ENCODE peak calls at places on chromosomes 7 and 10, in seven cellular contexts. H, I, W, M, V, G and A are unnamed samples. For H3K9me3, the result is how much of the 10 kb centered on the place peaks cover.

GRCh38 chr10:106111241-106111640 is 1053.3 kb downstream of the SORCS1 start:
- DNase-seq in I (no peak), M (no peak), W (no peak), H (no peak), V (no peak), G (no peak), A (no peak)

GRCh38 chr7:93717217-93717900 is 142.8 kb upstream of the CALCR start:
- DNase-seq in H (no peak), V (no peak), I (no peak), M (no peak), W (no peak), G (no peak), A (no peak)

GRCh38 chr7:134154581-134155130 is 27.5 kb downstream of the LRGUK start:
- DNase-seq in H (no peak), M (no peak), G (no peak), V (no peak), I (no peak), W (no peak), A (no peak)

GRCh38 chr7:126790763-126791162 is 462.0 kb downstream of the GRM8 start:
- DNase-seq in I (no peak), V (no peak), W (no peak), H (no peak), M (no peak), G (no peak), A (no peak)

GRCh38 chr10:130493021-130493420 is 356.8 kb downstream of the GLRX3 start:
- DNase-seq in H (no peak), W (no peak), I (no peak), G (no peak), M (no peak), V (peak), A (peak)

GRCh38 chr10:75407716-75408511 is 6.3 kb upstream of the ZNF503 start:
- DNase-seq in G (peak), H (no peak), I (no peak), V (no peak), W (peak), M (no peak), A (no peak)

GRCh38 chr7:5697754-5698487 is 83.5 kb downstream of the RNF216 start:
- DNase-seq in H (no peak), I (no peak), V (no peak), W (no peak), G (no peak), M (no peak), A (no peak)

GRCh38 chr10:17617031-17617911 is at the start of gene HACD1:
- DNase-seq in I (peak), G (peak), H (no peak), M (peak), V (peak), W (peak), A (peak)

GRCh38 chr10:79106251-79106650 is 37.5 kb downstream of the ZMIZ1 start:
- DNase-seq in G (no peak), I (no peak), H (no peak), W (no peak), M (no peak), V (no peak), A (no peak)

GRCh38 chr7:1096156-1097119 is 8.5 kb downstream of the GPER1 start:
- DNase-seq in G (peak), M (no peak), V (no peak), I (no peak), W (no peak), H (no peak), A (peak)

GRCh38 chr7:75691793-75692543 is 46.8 kb downstream of the HIP1 start:
- DNase-seq in W (no peak), V (peak), G (no peak), M (no peak), I (no peak), H (no peak), A (peak)

GRCh38 chr7:12642539-12642938 is 44.9 kb upstream of the ARL4A start:
- DNase-seq in G (no peak), W (no peak), I (no peak), V (no peak), H (no peak), M (no peak), A (no peak)

GRCh38 chr10:89887830-89888229 is 186.4 kb downstream of the KIF20B start:
- DNase-seq in G (no peak), I (no peak), H (no peak), W (no peak), M (no peak), V (no peak), A (peak)

GRCh38 chr10:109261231-109261630 is 662.1 kb downstream of the XPNPEP1 start:
- DNase-seq in I (no peak), W (no peak), G (no peak), H (no peak), M (no peak), V (no peak), A (no peak)
- H3K9me3 ChIP-seq in I (under half), W (under half), G (under half), H (under half), M (under half), V (under half), A (under half)

GRCh38 chr10:78035025-78035424 is 1.4 kb downstream of the RPS24 start:
- DNase-seq in M (no peak), I (peak), G (no peak), V (no peak), W (no peak), H (no peak), A (no peak)
- TF ChIP-seq POLR2AphosphoS5 in M (no peak), I (no peak), G (no peak), V (no peak), W (no peak), H (no peak), A (no peak)

GRCh38 chr10:110569120-110569519 is 1.6 kb downstream of the SMC3 start:
- DNase-seq in G (no peak), W (no peak), H (no peak), M (no peak), I (no peak), V (no peak), A (peak)
- H3K4me3 ChIP-seq in G (peak), W (peak), H (peak), M (peak), I (peak), V (no peak), A (peak)

DNA sequence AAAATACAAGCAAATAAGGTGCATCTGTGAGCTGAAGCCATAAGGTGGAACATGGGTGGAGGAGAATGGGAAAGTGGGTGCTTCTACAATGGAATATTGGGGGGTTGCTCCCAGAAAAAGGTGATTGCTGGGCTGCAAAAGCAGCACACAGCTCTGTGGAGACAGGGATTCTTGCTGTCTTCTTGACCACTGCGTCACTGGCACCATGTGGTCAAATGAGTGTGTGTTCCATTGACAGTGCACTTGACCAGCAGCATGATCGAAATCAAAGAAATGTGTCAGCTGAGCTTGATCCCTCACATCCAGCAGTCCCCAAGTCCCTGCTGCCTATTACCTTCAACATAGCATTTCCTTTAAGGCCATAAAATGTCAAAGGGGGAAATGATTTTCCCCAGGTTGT is 56.2 kb downstream of the GPR26 start:
- DNase-seq in G (no peak), W (no peak), H (no peak), I (no peak), M (no peak), V (no peak), A (no peak)
- H3K9me3 ChIP-seq in G (under half), W (under half), H (under half), I (under half), M (under half), V (under half), A (under half)

GRCh38 chr7:74380720-74381119 is 73.0 kb upstream of the GTF2IRD1 start:
- DNase-seq in I (no peak), V (no peak), G (peak), W (no peak), M (no peak), H (no peak), A (no peak)

GRCh38 chr7:74376256-74377036 is 77.3 kb upstream of the GTF2IRD1 start:
- DNase-seq in M (no peak), W (no peak), H (no peak), G (no peak), I (no peak), V (no peak), A (no peak)

GRCh38 chr7:74375726-74376220 is 77.9 kb upstream of the GTF2IRD1 start:
- DNase-seq in G (no peak), M (no peak), H (no peak), W (no peak), I (no peak), V (no peak), A (no peak)

DNA sequence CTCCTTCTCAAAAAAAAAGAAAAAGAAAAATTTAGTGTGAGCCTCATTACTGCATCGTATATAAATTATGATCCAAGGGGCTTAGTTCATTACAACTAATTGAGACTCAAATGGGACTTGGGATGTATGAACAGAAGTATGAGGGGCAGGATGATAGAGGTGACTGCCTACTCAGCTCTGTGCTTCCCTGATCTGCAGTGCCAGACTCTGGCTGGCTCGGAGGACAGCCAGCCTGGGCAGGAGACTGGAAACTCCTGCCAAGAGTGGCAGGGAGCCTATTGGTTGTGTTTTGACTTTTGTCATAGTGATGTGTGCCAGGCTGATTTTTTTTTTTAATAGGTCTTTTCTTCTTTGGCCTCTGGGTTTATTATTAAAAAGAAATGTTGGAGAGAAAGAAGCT is 73.8 kb upstream of the GTF2IRD1 start:
- DNase-seq in I (no peak), H (no peak), M (no peak), W (no peak), V (peak), G (peak), A (no peak)
- TF ChIP-seq POLR2AphosphoS5 in I (no peak), H (no peak), M (no peak), W (no peak), V (no peak), G (peak), A (no peak)

GRCh38 chr7:81439591-81439990 is 330.3 kb downstream of the HGF start:
- DNase-seq in G (no peak), H (no peak), W (no peak), M (no peak), V (no peak), I (no peak), A (no peak)

GRCh38 chr7:81430150-81430549 is 339.7 kb downstream of the HGF start:
- DNase-seq in W (no peak), H (no peak), I (no peak), M (no peak), V (no peak), G (no peak), A (no peak)

GRCh38 chr7:81430761-81431160 is 339.1 kb downstream of the HGF start:
- DNase-seq in I (peak), H (no peak), V (no peak), G (no peak), W (no peak), M (no peak), A (no peak)

GRCh38 chr7:81433196-81433595 is 336.7 kb downstream of the HGF start:
- DNase-seq in V (no peak), I (no peak), M (no peak), G (no peak), H (no peak), W (no peak), A (no peak)

GRCh38 chr7:81433692-81434331 is 336.0 kb downstream of the HGF start:
- DNase-seq in H (no peak), V (no peak), I (no peak), G (no peak), W (no peak), M (no peak), A (peak)
- H3K4me3 ChIP-seq in H (no peak), V (no peak), I (no peak), G (no peak), W (no peak), M (no peak), A (no peak)

DNA sequence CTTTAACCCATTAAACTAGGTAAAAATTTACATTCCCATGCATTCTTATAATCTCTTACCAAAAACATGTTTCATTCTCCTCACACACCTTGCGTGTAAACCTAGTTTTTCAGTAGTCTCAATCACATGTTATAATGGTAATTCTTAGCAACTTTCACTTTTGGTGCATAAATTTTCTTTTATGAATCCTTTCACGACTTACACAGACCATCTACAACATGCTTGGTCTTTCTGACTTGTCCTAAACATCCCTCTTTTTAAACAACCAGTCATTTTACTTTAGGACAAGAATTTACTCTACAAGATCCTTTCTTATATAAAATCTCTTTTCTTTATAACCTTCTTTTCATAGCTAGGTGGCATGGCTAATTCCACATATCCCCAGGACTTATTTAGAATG is 25.8 kb downstream of the FBXL13 start:
- DNase-seq in I (no peak), G (no peak), H (no peak), W (no peak), V (no peak), M (peak), A (no peak)
- H3K9me3 ChIP-seq in I (under half), G (under half), H (under half), W (under half), V (under half), M (under half), A (under half)